ENCODE peak calls at places on chromosomes 2 and 18, in ten cellular contexts. J, I, S, C, Y, Z, L, D, M and N are unnamed samples.

GRCh38 chr2:89767581-89768435 is 1076.3 kb downstream of the RPIA start:
- DNase-seq in J (peak; percentile 61), I (peak; percentile 10), S (peak; percentile 13), C (no peak), Y (no peak), Z (no peak), L (peak; percentile 59), D (no peak), M (no peak), N (no peak)

GRCh38 chr18:50281972-50282520 is 723 bp upstream of the MBD1 start:
- DNase-seq in J (no peak), I (no peak), S (no peak), C (no peak), Y (no peak), Z (no peak), L (no peak), D (no peak), M (no peak), N (no peak)

GRCh38 chr2:41941831-41942230 is 106.0 kb upstream of the PKDCC start:
- DNase-seq in J (no peak), I (no peak), S (no peak), C (no peak), Y (no peak), Z (no peak), L (no peak), D (no peak), M (no peak), N (no peak)

GRCh38 chr18:44828080-44828479 is 147.4 kb downstream of the SETBP1 start:
- DNase-seq in J (no peak), I (no peak), S (peak; percentile 77), C (no peak), Y (no peak), Z (no peak), L (no peak), D (no peak), M (no peak), N (no peak)

GRCh38 chr2:3522851-3523481 is 3.6 kb upstream of the ADI1 start:
- DNase-seq in J (peak; percentile 82), I (no peak), S (no peak), C (no peak), Y (peak; percentile 61), Z (no peak), L (peak; percentile 78), D (no peak), M (no peak), N (no peak)

GRCh38 chr18:58605027-58606020 is 23.6 kb downstream of the ALPK2 start:
- DNase-seq in J (no peak), I (no peak), S (no peak), C (no peak), Y (peak; percentile 87), Z (peak; percentile 38), L (no peak), D (no peak), M (peak; percentile 81), N (no peak)

GRCh38 chr18:5073026-5073944 is 123.8 kb downstream of the AKAIN1 start:
- DNase-seq in J (no peak), I (no peak), S (peak; percentile 68), C (peak; percentile 6), Y (peak; percentile 15), Z (no peak), L (no peak), D (no peak), M (no peak), N (peak; percentile 34)

GRCh38 chr2:106143495-106144215 is 50.4 kb downstream of the UXS1 start:
- DNase-seq in J (no peak), I (no peak), S (peak; percentile 47), C (peak; percentile 13), Y (no peak), Z (no peak), L (no peak), D (no peak), M (peak; percentile 56), N (no peak)

GRCh38 chr2:35938838-35939237 is 416.7 kb upstream of the CRIM1 start:
- DNase-seq in J (no peak), I (no peak), S (no peak), C (no peak), Y (peak; percentile 7), Z (no peak), L (no peak), D (no peak), M (no peak), N (no peak)

GRCh38 chr2:108884629-108885028 is 98.1 kb downstream of the CCDC138 start:
- DNase-seq in J (no peak), I (no peak), S (no peak), C (no peak), Y (no peak), Z (no peak), L (no peak), D (no peak), M (no peak), N (no peak)

GRCh38 chr2:96962567-96963203 is 23.7 kb downstream of the FAM178B start:
- DNase-seq in J (no peak), I (no peak), S (peak; percentile 88), C (no peak), Y (no peak), Z (no peak), L (no peak), D (no peak), M (no peak), N (peak; percentile 53)

GRCh38 chr2:26564121-26564520 is 77.0 kb downstream of the CIB4 start:
- DNase-seq in J (peak; percentile 35), I (no peak), S (no peak), C (no peak), Y (no peak), Z (no peak), L (peak; percentile 15), D (no peak), M (no peak), N (no peak)

GRCh38 chr18:11963991-11964484 is 17.3 kb upstream of the IMPA2 start:
- DNase-seq in J (no peak), I (no peak), S (no peak), C (no peak), Y (peak; percentile 79), Z (no peak), L (no peak), D (no peak), M (no peak), N (no peak)

GRCh38 chr2:239369631-239370161 is 31.1 kb downstream of the HDAC4 start:
- DNase-seq in J (no peak), I (peak; percentile 13), S (peak; percentile 78), C (peak; percentile 66), Y (no peak), Z (no peak), L (peak; percentile 78), D (no peak), M (no peak), N (no peak)

DNA sequence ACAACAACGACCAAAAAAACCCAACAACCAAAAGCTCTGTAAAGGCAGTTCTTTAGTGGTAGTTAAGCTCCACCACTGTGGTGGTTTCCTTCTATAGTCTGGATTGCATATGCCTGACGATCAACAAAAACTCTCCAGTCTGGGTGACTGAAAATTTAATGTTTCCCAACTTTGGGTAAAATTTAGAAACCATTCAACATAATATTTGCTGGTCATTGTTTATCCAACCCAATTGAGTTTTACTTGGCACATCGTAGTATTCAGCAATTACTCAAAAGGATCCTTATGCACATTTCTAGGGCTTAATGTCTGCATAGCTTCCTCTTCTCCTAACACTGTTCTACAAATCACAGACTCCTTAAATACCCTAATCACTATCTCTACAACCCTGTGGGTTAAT is 1080.2 kb upstream of the NRXN1 start:
- DNase-seq in J (no peak), I (no peak), S (no peak), C (no peak), Y (no peak), Z (no peak), L (no peak), D (no peak), M (no peak), N (no peak)
- H3K4me3 ChIP-seq in J (no peak overlapping the region), I (no peak overlapping the region), S (no peak overlapping the region), C (no peak overlapping the region), Y (no peak overlapping the region), Z (no peak overlapping the region), L (no peak overlapping the region), D (no peak overlapping the region), M (no peak overlapping the region), N (no peak overlapping the region)

GRCh38 chr2:152518656-152519580 is 183.9 kb downstream of the FMNL2 start:
- DNase-seq in J (no peak), I (no peak), S (no peak), C (no peak), Y (no peak), Z (no peak), L (no peak), D (no peak), M (no peak), N (no peak)
- H3K4me3 ChIP-seq in J (no peak overlapping the region), I (no peak overlapping the region), S (no peak overlapping the region), C (no peak overlapping the region), Y (no peak overlapping the region), Z (no peak overlapping the region), L (no peak overlapping the region), D (peak overlapping the region; percentile 2), M (no peak overlapping the region), N (no peak overlapping the region)

DNA sequence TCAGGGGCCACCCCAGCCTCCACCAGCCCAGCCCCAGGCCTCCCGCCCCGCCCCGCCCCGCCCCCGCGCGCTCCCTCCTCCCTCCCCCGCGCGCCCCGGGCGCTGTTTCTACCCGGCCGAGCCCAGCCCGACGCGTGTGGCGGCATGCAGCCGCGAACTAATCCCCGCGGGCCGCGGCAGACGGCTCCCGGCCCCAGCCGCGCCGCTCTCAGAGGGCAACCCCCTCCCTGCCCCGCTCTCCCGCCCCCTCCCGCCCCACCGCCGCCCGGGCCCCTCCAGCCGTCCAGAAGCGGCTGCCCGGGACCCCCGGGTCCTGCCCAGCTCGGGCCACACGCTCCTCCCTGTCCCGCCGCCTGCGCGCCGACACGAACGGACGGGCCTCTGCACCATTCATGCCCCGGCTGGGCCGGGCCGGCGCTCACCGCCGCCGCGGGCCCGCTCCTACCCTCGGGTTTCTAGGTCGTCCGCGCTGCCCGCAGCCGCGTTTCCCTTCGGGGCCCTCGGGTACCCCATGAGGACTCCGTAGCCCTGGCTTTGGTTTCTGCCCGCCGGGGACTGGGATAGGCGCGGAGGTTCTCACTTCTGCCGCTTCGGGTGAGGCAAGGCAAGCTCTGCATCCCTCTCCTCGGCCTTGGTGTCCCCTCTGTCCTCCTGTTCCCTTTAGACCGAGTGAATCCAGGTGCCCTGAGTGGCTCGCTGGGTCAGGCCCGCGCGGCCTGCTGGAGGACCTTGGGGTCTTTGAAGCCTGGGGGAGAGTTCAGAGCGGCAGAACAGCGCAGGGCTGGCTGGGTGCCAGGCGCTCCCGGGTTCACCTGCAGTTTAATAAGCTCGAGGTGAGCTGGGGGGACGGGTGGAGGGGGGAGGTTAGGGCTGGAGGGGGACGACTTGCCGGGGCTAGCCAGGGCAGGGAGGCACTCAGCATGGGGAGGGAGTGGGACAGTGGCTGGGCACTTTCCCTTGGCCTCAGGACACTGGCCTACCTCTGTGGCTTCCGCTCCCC is 3.1 kb downstream of the WNT10A start:
- DNase-seq in J (no peak), I (no peak), S (no peak), C (peak; percentile 50), Y (no peak), Z (no peak), L (no peak), D (no peak), M (no peak), N (peak; percentile 75)
- H3K4me3 ChIP-seq in J (peak overlapping the region; percentile 45), I (peak overlapping the region; percentile 22), S (no peak overlapping the region), C (peak overlapping the region; percentile 46), Y (no peak overlapping the region), Z (peak overlapping the region; percentile 31), L (peak overlapping the region; percentile 35), D (peak overlapping the region; percentile 25), M (no peak overlapping the region), N (peak overlapping the region; percentile 66)

DNA sequence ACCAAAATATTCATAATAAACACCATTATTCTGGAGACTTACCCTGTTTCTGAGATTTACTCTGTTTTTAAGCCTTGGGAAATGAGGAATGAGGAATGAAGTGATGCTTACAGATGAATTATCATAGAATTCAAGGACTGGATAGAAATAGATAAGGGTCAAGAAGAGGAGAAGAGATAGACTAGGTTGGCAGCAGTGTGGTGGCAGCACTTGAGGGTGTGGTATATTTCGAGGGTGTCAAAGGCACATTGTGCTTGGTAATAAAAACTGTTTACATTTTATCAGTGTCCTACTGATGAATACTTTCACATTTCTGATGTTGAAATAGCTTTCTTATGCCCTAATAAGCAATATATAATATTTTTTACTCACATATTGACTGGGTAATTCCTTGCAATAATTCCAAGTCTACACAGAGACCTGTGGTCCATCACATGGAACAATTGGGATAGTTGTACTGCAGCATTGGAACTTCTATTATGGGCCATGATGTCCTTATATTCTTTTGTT is 3.4 kb downstream of the TFPI start:
- DNase-seq in J (no peak), I (no peak), S (no peak), C (no peak), Y (no peak), Z (no peak), L (no peak), D (no peak), M (no peak), N (no peak)
- H3K4me3 ChIP-seq in J (no peak overlapping the region), I (no peak overlapping the region), S (no peak overlapping the region), C (no peak overlapping the region), Y (peak overlapping the region; percentile 16), Z (peak overlapping the region; percentile 82), L (peak overlapping the region; percentile 45), D (peak overlapping the region; percentile 52), M (no peak overlapping the region), N (no peak overlapping the region)